ENCODE peak calls at places on chromosomes 2 and 18, in four cellular contexts. One of them, this sample, is unnamed.

GRCh38 chr2:200964498-200964897 is 1.0 kb upstream of the ORC2 start:
- DNase-seq in skeletal muscle cell: no peak
- DNase-seq in endothelial cell of umbilical vein: no peak
- DNase-seq in fibroblast of mammary gland: no peak
- DNase-seq in this sample: no peak

GRCh38 chr2:39631715-39632114 is 34.0 kb upstream of the TMEM178A start:
- DNase-seq in skeletal muscle cell: peak
- DNase-seq in endothelial cell of umbilical vein: no peak
- DNase-seq in fibroblast of mammary gland: peak
- DNase-seq in this sample: no peak

GRCh38 chr18:70046796-70047195 is 99.1 kb upstream of the CD226 start:
- DNase-seq in skeletal muscle cell: no peak
- DNase-seq in endothelial cell of umbilical vein: no peak
- DNase-seq in fibroblast of mammary gland: peak
- DNase-seq in this sample: no peak

GRCh38 chr2:10389596-10389995 is 58.5 kb downstream of the ODC1 start:
- DNase-seq in skeletal muscle cell: peak
- DNase-seq in endothelial cell of umbilical vein: no peak
- DNase-seq in fibroblast of mammary gland: peak
- DNase-seq in this sample: no peak

GRCh38 chr2:119468154-119468955 is 36.7 kb downstream of the TMEM37 start:
- DNase-seq in skeletal muscle cell: no peak
- DNase-seq in endothelial cell of umbilical vein: no peak
- DNase-seq in fibroblast of mammary gland: peak
- DNase-seq in this sample: no peak

GRCh38 chr2:222939979-222940378 is 79.1 kb downstream of the ACSL3 start:
- DNase-seq in skeletal muscle cell: no peak
- DNase-seq in endothelial cell of umbilical vein: no peak
- DNase-seq in fibroblast of mammary gland: no peak
- DNase-seq in this sample: no peak

GRCh38 chr2:117407746-117408145 is 406.7 kb upstream of the DDX18 start:
- DNase-seq in skeletal muscle cell: no peak
- DNase-seq in endothelial cell of umbilical vein: no peak
- DNase-seq in fibroblast of mammary gland: no peak
- DNase-seq in this sample: no peak

GRCh38 chr2:230713331-230714121 is 884 bp downstream of the CAB39 start:
- DNase-seq in skeletal muscle cell: no peak
- DNase-seq in endothelial cell of umbilical vein: peak
- DNase-seq in fibroblast of mammary gland: no peak
- DNase-seq in this sample: peak

GRCh38 chr2:44972771-44973535 is 31.5 kb downstream of the SIX3 start:
- DNase-seq in skeletal muscle cell: no peak
- DNase-seq in endothelial cell of umbilical vein: no peak
- DNase-seq in fibroblast of mammary gland: no peak
- DNase-seq in this sample: no peak

GRCh38 chr2:135202751-135203150 is 150.7 kb downstream of the RAB3GAP1 start:
- DNase-seq in skeletal muscle cell: no peak
- DNase-seq in endothelial cell of umbilical vein: no peak
- DNase-seq in fibroblast of mammary gland: no peak
- DNase-seq in this sample: no peak

GRCh38 chr18:5456577-5457466 is 87.0 kb downstream of the EPB41L3 start:
- DNase-seq in skeletal muscle cell: peak
- DNase-seq in endothelial cell of umbilical vein: peak
- DNase-seq in fibroblast of mammary gland: peak
- DNase-seq in this sample: no peak

GRCh38 chr2:82476094-82476493 is 1983.0 kb downstream of the SUCLG1 start:
- DNase-seq in skeletal muscle cell: no peak
- DNase-seq in endothelial cell of umbilical vein: no peak
- DNase-seq in fibroblast of mammary gland: no peak
- DNase-seq in this sample: no peak

GRCh38 chr2:51263921-51264320 is 232.0 kb upstream of the NRXN1 start:
- DNase-seq in skeletal muscle cell: no peak
- DNase-seq in endothelial cell of umbilical vein: no peak
- DNase-seq in fibroblast of mammary gland: no peak
- DNase-seq in this sample: no peak

GRCh38 chr2:31386648-31387047 is 27.9 kb downstream of the XDH start:
- DNase-seq in skeletal muscle cell: no peak
- DNase-seq in endothelial cell of umbilical vein: no peak
- DNase-seq in fibroblast of mammary gland: no peak
- DNase-seq in this sample: no peak

GRCh38 chr2:6968319-6969100 is 51.3 kb downstream of the RNF144A start:
- DNase-seq in skeletal muscle cell: peak
- DNase-seq in endothelial cell of umbilical vein: no peak
- DNase-seq in fibroblast of mammary gland: peak
- DNase-seq in this sample: no peak

GRCh38 chr2:228644199-228644598 is 462.7 kb upstream of the SPHKAP start:
- DNase-seq in skeletal muscle cell: no peak
- DNase-seq in endothelial cell of umbilical vein: no peak
- DNase-seq in fibroblast of mammary gland: no peak
- DNase-seq in this sample: no peak

GRCh38 chr18:62399781-62400308 is 74.7 kb downstream of the TNFRSF11A start:
- DNase-seq in skeletal muscle cell: no peak
- DNase-seq in endothelial cell of umbilical vein: peak
- DNase-seq in fibroblast of mammary gland: no peak
- DNase-seq in this sample: no peak

GRCh38 chr2:206433201-206433600 is 10.1 kb upstream of the ADAM23 start:
- DNase-seq in skeletal muscle cell: no peak
- DNase-seq in endothelial cell of umbilical vein: no peak
- DNase-seq in fibroblast of mammary gland: no peak
- DNase-seq in this sample: no peak

GRCh38 chr18:62883937-62884735 is 168.8 kb downstream of the PHLPP1 start:
- DNase-seq in skeletal muscle cell: no peak
- DNase-seq in endothelial cell of umbilical vein: peak
- DNase-seq in fibroblast of mammary gland: no peak
- DNase-seq in this sample: no peak

GRCh38 chr2:25416674-25417073 is 74.9 kb upstream of the DNMT3A start:
- DNase-seq in skeletal muscle cell: no peak
- DNase-seq in endothelial cell of umbilical vein: no peak
- DNase-seq in fibroblast of mammary gland: no peak
- DNase-seq in this sample: no peak

GRCh38 chr2:73952499-73953446 is 26.1 kb downstream of the DGUOK start:
- DNase-seq in skeletal muscle cell: no peak
- DNase-seq in endothelial cell of umbilical vein: peak
- DNase-seq in fibroblast of mammary gland: peak
- DNase-seq in this sample: no peak

GRCh38 chr2:17614174-17614573 is 73.7 kb downstream of the VSNL1 start:
- DNase-seq in skeletal muscle cell: no peak
- DNase-seq in endothelial cell of umbilical vein: no peak
- DNase-seq in fibroblast of mammary gland: no peak
- DNase-seq in this sample: no peak

GRCh38 chr18:75276813-75277628 is 66.4 kb downstream of the TSHZ1 start:
- DNase-seq in skeletal muscle cell: peak
- DNase-seq in endothelial cell of umbilical vein: peak
- DNase-seq in fibroblast of mammary gland: peak
- DNase-seq in this sample: no peak

GRCh38 chr2:213246665-213247281 is 37.5 kb upstream of the SPAG16 start:
- DNase-seq in skeletal muscle cell: no peak
- DNase-seq in endothelial cell of umbilical vein: peak
- DNase-seq in fibroblast of mammary gland: peak
- DNase-seq in this sample: no peak

GRCh38 chr2:108630567-108631405 is 88.5 kb upstream of the RANBP2 start:
- DNase-seq in skeletal muscle cell: no peak
- DNase-seq in endothelial cell of umbilical vein: no peak
- DNase-seq in fibroblast of mammary gland: peak
- DNase-seq in this sample: no peak

GRCh38 chr2:172009823-172010222 is 10.1 kb downstream of the METAP1D start:
- DNase-seq in skeletal muscle cell: no peak
- DNase-seq in endothelial cell of umbilical vein: no peak
- DNase-seq in fibroblast of mammary gland: no peak
- DNase-seq in this sample: no peak

GRCh38 chr2:170432823-170433222 is 254.9 kb downstream of the MYO3B start:
- DNase-seq in skeletal muscle cell: no peak
- DNase-seq in endothelial cell of umbilical vein: no peak
- DNase-seq in fibroblast of mammary gland: no peak
- DNase-seq in this sample: no peak

GRCh38 chr2:70817284-70817954 is 3.0 kb downstream of the CLEC4F start:
- DNase-seq in skeletal muscle cell: no peak
- DNase-seq in endothelial cell of umbilical vein: no peak
- DNase-seq in fibroblast of mammary gland: no peak
- DNase-seq in this sample: no peak

GRCh38 chr2:120245933-120246332 is 6.7 kb upstream of the RALB start:
- DNase-seq in skeletal muscle cell: no peak
- DNase-seq in endothelial cell of umbilical vein: no peak
- DNase-seq in fibroblast of mammary gland: no peak
- DNase-seq in this sample: no peak

DNA sequence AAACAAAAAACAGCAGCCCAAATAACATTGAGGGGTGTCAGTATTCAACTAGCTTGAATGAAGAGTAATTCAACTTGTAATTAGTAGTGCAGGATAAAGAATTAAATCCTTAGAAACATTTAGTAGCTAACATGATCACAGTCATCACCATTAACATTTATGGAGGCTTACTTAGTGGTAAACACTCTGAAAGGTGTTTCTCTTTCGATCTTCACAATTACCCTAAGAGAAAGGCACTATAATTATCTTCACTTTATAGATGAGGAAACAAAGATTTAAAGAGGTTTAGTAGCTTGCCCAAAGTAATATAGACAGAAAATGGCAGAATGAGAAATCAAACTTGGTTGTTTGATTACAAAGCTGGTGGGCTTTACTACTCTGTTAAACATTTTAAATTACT is 81.5 kb downstream of the GAREM1 start:
- DNase-seq in skeletal muscle cell: no peak
- DNase-seq in endothelial cell of umbilical vein: no peak
- DNase-seq in fibroblast of mammary gland: no peak
- DNase-seq in this sample: no peak
- H3K4me3 ChIP-seq in skeletal muscle cell: no peak
- H3K4me3 ChIP-seq in endothelial cell of umbilical vein: no peak
- H3K4me3 ChIP-seq in fibroblast of mammary gland: no peak
- H3K4me3 ChIP-seq in this sample: no peak

GRCh38 chr2:104857262-104858221 is 3.6 kb downstream of the POU3F3 start:
- DNase-seq in skeletal muscle cell: no peak
- DNase-seq in endothelial cell of umbilical vein: no peak
- DNase-seq in fibroblast of mammary gland: no peak
- DNase-seq in this sample: no peak
- H3K4me3 ChIP-seq in skeletal muscle cell: no peak
- H3K4me3 ChIP-seq in endothelial cell of umbilical vein: no peak
- H3K4me3 ChIP-seq in fibroblast of mammary gland: no peak
- H3K4me3 ChIP-seq in this sample: peak

DNA sequence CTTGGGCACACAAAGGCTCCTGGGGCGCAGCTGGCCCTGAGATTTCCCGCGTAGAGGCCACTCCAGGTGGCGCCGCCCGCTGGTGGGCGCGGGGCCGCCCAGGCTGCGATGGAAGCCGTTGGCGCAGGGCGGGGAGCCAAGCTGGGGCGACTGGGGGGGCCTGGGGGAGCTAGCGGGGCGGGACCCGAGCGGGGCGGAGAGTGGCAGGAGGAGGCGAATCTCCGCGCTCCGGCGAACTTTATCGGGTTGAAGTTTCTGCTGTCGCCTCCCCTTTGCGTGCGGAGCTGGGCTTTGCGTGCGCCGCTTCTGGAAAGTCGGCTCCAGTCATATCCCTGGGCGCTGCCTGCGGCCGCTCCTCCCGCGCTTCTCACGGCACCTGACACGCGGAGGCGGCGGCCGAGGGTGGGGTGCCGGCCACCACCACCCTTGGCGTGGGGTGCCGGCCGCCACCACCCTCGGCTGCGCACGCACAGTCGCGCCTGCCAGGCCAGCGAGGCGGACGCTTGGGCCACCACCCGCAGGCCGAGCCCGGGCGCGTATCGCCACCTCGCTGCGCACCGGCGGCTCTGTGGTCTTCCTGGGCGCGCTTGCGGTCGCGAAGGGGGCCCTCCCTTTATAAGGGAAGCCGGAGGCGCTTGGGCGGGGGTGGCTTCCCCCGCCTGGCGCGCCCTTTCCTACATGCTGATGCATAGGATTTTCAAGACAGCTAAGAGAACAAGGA is 919 bp upstream of the CYP1B1 start:
- DNase-seq in skeletal muscle cell: peak
- DNase-seq in endothelial cell of umbilical vein: no peak
- DNase-seq in fibroblast of mammary gland: peak
- DNase-seq in this sample: peak
- H3K4me3 ChIP-seq in skeletal muscle cell: peak
- H3K4me3 ChIP-seq in endothelial cell of umbilical vein: no peak
- H3K4me3 ChIP-seq in fibroblast of mammary gland: peak
- H3K4me3 ChIP-seq in this sample: peak

GRCh38 chr2:178111743-178112142 is 494 bp upstream of the RBM45 start:
- DNase-seq in skeletal muscle cell: no peak
- DNase-seq in endothelial cell of umbilical vein: no peak
- DNase-seq in fibroblast of mammary gland: no peak
- DNase-seq in this sample: no peak
- H3K4me3 ChIP-seq in skeletal muscle cell: no peak
- H3K4me3 ChIP-seq in endothelial cell of umbilical vein: no peak
- H3K4me3 ChIP-seq in fibroblast of mammary gland: no peak
- H3K4me3 ChIP-seq in this sample: peak

GRCh38 chr18:12038082-12038660 is 55.5 kb upstream of the ANKRD62 start:
- DNase-seq in skeletal muscle cell: no peak
- DNase-seq in endothelial cell of umbilical vein: no peak
- DNase-seq in fibroblast of mammary gland: peak
- DNase-seq in this sample: no peak
- H3K4me3 ChIP-seq in skeletal muscle cell: peak
- H3K4me3 ChIP-seq in endothelial cell of umbilical vein: no peak
- H3K4me3 ChIP-seq in fibroblast of mammary gland: no peak
- H3K4me3 ChIP-seq in this sample: no peak

DNA sequence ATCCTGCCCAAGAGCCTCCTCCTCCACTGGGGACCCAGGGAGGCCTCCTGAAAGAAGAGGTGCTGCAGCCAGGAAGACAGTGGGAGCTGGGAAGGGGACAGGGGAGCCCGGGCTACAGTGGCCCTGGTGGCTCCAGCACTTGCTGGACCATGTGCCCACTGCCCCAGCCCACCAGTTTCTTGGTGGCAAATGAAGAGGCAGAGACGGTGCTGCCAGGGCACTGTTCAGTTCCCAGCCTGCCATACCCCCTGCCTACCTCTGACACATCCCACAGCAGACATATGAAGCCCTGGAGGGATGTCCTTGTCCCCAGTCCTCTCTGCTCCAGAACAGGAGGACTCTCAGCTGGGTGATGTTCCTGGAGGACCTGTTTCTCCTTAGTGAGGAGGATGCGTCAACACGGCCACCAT is 3.7 kb downstream of the RAMP1 start:
- DNase-seq in skeletal muscle cell: no peak
- DNase-seq in endothelial cell of umbilical vein: no peak
- DNase-seq in fibroblast of mammary gland: no peak
- DNase-seq in this sample: no peak
- H3K4me3 ChIP-seq in skeletal muscle cell: no peak
- H3K4me3 ChIP-seq in endothelial cell of umbilical vein: no peak
- H3K4me3 ChIP-seq in fibroblast of mammary gland: no peak
- H3K4me3 ChIP-seq in this sample: no peak